ENCODE peak calls at places on chromosomes 11 and 22, in ten cellular contexts. M, S, A, N, I, K, F, P, T and H are unnamed samples.

GRCh38 chr11:114166897-114167323 is 107.4 kb downstream of the ZBTB16 start:
- DNase-seq in M (no peak), S (no peak), A (peak), N (no peak), I (no peak), K (no peak), F (no peak), P (peak), T (peak), H (no peak)

GRCh38 chr11:130001491-130002351 is 914 bp downstream of the PRDM10 start:
- DNase-seq in M (no peak), S (no peak), A (no peak), N (peak), I (peak), K (peak), F (no peak), P (peak), T (peak), H (peak)

GRCh38 chr11:92550411-92550810 is 325.8 kb downstream of the FAT3 start:
- DNase-seq in M (no peak), S (no peak), A (no peak), N (peak), I (no peak), K (peak), F (no peak), P (no peak), T (no peak), H (no peak)

GRCh38 chr11:72012897-72013721 is 14.4 kb downstream of the IL18BP start:
- DNase-seq in M (no peak), S (no peak), A (no peak), N (peak), I (no peak), K (peak), F (no peak), P (peak), T (peak), H (peak)

GRCh38 chr11:109697140-109697843 is 275.3 kb downstream of the C11orf87 start:
- DNase-seq in M (no peak), S (no peak), A (peak), N (peak), I (peak), K (no peak), F (no peak), P (no peak), T (peak), H (no peak)

GRCh38 chr22:39563571-39564428 is 6.8 kb upstream of the CACNA1I start:
- DNase-seq in M (no peak), S (no peak), A (no peak), N (no peak), I (no peak), K (no peak), F (no peak), P (no peak), T (no peak), H (no peak)

GRCh38 chr11:108813086-108813485 is 148.2 kb downstream of the DDX10 start:
- DNase-seq in M (no peak), S (no peak), A (no peak), N (no peak), I (no peak), K (no peak), F (no peak), P (no peak), T (no peak), H (no peak)

GRCh38 chr22:23097412-23098229 is 27.3 kb downstream of the GNAZ start:
- DNase-seq in M (no peak), S (no peak), A (no peak), N (no peak), I (no peak), K (no peak), F (no peak), P (no peak), T (no peak), H (no peak)

GRCh38 chr11:13480198-13480597 is 15.6 kb downstream of the PTH start:
- DNase-seq in M (no peak), S (no peak), A (no peak), N (no peak), I (no peak), K (no peak), F (no peak), P (no peak), T (no peak), H (no peak)

GRCh38 chr11:125168875-125169537 is 4.5 kb downstream of the PKNOX2 start:
- DNase-seq in M (no peak), S (no peak), A (no peak), N (peak), I (no peak), K (no peak), F (no peak), P (peak), T (no peak), H (no peak)

GRCh38 chr11:66181632-66182345 is 86.7 kb upstream of the RAB1B start:
- DNase-seq in M (no peak), S (no peak), A (no peak), N (no peak), I (no peak), K (no peak), F (no peak), P (no peak), T (no peak), H (no peak)

GRCh38 chr11:33912405-33913361 is 20.8 kb upstream of the LMO2 start:
- DNase-seq in M (no peak), S (no peak), A (peak), N (peak), I (peak), K (no peak), F (no peak), P (no peak), T (peak), H (no peak)

GRCh38 chr11:117414724-117415123 is 87.1 kb downstream of the CEP164 start:
- DNase-seq in M (no peak), S (no peak), A (no peak), N (no peak), I (no peak), K (no peak), F (no peak), P (no peak), T (no peak), H (no peak)

GRCh38 chr11:636511-637332 is at the start of gene DRD4:
- DNase-seq in M (no peak), S (no peak), A (no peak), N (no peak), I (no peak), K (no peak), F (no peak), P (no peak), T (no peak), H (no peak)

GRCh38 chr11:128471138-128471661 is 116.2 kb downstream of the ETS1 start:
- DNase-seq in M (no peak), S (no peak), A (no peak), N (no peak), I (no peak), K (no peak), F (no peak), P (no peak), T (no peak), H (no peak)

GRCh38 chr11:14203392-14203791 is 155.6 kb downstream of the RRAS2 start:
- DNase-seq in M (no peak), S (no peak), A (no peak), N (no peak), I (no peak), K (no peak), F (no peak), P (no peak), T (no peak), H (no peak)

GRCh38 chr11:30358569-30358968 is 35.7 kb downstream of the ARL14EP start:
- DNase-seq in M (no peak), S (no peak), A (no peak), N (no peak), I (no peak), K (no peak), F (no peak), P (no peak), T (no peak), H (no peak)

GRCh38 chr11:46278387-46279173 is 1.1 kb downstream of the CREB3L1 start:
- DNase-seq in M (no peak), S (no peak), A (no peak), N (peak), I (no peak), K (peak), F (no peak), P (peak), T (no peak), H (no peak)

GRCh38 chr11:1205121-1205986 is 17.5 kb upstream of the MUC5B start:
- DNase-seq in M (no peak), S (no peak), A (no peak), N (no peak), I (no peak), K (no peak), F (no peak), P (peak), T (no peak), H (no peak)

GRCh38 chr11:134275534-134276395 is at the start of gene GLB1L3:
- DNase-seq in M (no peak), S (peak), A (no peak), N (peak), I (peak), K (no peak), F (no peak), P (peak), T (peak), H (no peak)

GRCh38 chr22:17613280-17613679 is 15.3 kb downstream of the ATP6V1E1 start:
- DNase-seq in M (no peak), S (no peak), A (no peak), N (no peak), I (no peak), K (no peak), F (no peak), P (no peak), T (no peak), H (no peak)

GRCh38 chr11:117419136-117419914 is 91.7 kb downstream of the CEP164 start:
- DNase-seq in M (no peak), S (no peak), A (no peak), N (no peak), I (no peak), K (no peak), F (no peak), P (no peak), T (no peak), H (no peak)

GRCh38 chr11:28657378-28658030 is 549.3 kb downstream of the METTL15 start:
- DNase-seq in M (no peak), S (no peak), A (no peak), N (no peak), I (no peak), K (no peak), F (no peak), P (no peak), T (peak), H (no peak)

GRCh38 chr22:42156121-42156520 is 25.5 kb upstream of the CYP2D6 start:
- DNase-seq in M (no peak), S (no peak), A (no peak), N (no peak), I (no peak), K (no peak), F (no peak), P (no peak), T (peak), H (no peak)

GRCh38 chr22:42160251-42160650 is 29.6 kb upstream of the CYP2D6 start:
- DNase-seq in M (no peak), S (no peak), A (no peak), N (no peak), I (no peak), K (no peak), F (no peak), P (no peak), T (no peak), H (no peak)

GRCh38 chr22:42156597-42156996 is 26.0 kb upstream of the CYP2D6 start:
- DNase-seq in M (no peak), S (no peak), A (no peak), N (no peak), I (no peak), K (no peak), F (no peak), P (no peak), T (no peak), H (no peak)

GRCh38 chr22:42160830-42161696 is 30.5 kb upstream of the CYP2D6 start:
- DNase-seq in M (no peak), S (no peak), A (no peak), N (peak), I (peak), K (no peak), F (no peak), P (no peak), T (peak), H (no peak)

DNA sequence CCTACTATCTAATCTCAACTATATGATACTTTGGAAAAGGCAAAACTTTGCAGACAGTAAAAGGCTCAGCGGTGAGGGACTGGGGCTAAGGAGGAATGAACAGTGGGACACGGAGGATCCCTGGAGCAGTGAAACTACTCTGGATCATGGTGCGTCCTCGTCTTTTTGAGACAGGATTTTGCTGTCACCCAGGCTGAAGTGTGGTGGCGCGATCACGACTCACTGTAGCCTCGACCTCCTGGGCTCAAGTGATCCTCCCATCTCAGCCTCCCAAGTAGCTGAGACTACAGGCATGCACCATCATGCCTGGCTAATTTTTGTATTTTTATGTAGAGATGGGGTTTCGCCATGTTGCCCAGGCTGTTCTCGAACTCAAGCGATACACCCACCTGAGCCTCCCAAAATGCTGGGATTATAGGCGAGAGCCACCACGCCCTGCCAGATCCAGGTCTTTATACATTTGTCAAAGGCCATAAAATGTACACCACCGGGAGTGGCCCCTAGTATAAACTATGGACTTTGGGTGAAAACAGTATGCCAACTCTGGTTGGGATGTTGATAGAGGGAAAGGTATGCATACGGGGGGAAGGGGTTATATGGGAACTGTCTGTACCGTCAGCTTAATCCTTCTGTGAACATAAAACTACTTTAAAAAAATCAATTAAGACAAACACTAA is 28.0 kb upstream of the CYP2D6 start:
- DNase-seq in M (no peak), S (no peak), A (no peak), N (no peak), I (no peak), K (no peak), F (no peak), P (no peak), T (no peak), H (no peak)
- H3K27ac ChIP-seq in M (peak), S (no peak), A (no peak), N (no peak), I (no peak), K (no peak), F (no peak), P (no peak), T (no peak), H (no peak)

GRCh38 chr11:11396290-11397042 is 43.4 kb upstream of the CSNK2A3 start:
- DNase-seq in M (no peak), S (no peak), A (peak), N (peak), I (no peak), K (no peak), F (no peak), P (peak), T (peak), H (no peak)
- H3K27ac ChIP-seq in M (no peak), S (no peak), A (peak), N (no peak), I (no peak), K (no peak), F (no peak), P (peak), T (no peak), H (no peak)

GRCh38 chr22:44634426-44635321 is 67.3 kb upstream of the PRR5 start:
- DNase-seq in M (no peak), S (no peak), A (no peak), N (no peak), I (no peak), K (no peak), F (no peak), P (no peak), T (no peak), H (no peak)
- H3K27ac ChIP-seq in M (no peak), S (no peak), A (no peak), N (no peak), I (no peak), K (no peak), F (no peak), P (no peak), T (no peak), H (no peak)

DNA sequence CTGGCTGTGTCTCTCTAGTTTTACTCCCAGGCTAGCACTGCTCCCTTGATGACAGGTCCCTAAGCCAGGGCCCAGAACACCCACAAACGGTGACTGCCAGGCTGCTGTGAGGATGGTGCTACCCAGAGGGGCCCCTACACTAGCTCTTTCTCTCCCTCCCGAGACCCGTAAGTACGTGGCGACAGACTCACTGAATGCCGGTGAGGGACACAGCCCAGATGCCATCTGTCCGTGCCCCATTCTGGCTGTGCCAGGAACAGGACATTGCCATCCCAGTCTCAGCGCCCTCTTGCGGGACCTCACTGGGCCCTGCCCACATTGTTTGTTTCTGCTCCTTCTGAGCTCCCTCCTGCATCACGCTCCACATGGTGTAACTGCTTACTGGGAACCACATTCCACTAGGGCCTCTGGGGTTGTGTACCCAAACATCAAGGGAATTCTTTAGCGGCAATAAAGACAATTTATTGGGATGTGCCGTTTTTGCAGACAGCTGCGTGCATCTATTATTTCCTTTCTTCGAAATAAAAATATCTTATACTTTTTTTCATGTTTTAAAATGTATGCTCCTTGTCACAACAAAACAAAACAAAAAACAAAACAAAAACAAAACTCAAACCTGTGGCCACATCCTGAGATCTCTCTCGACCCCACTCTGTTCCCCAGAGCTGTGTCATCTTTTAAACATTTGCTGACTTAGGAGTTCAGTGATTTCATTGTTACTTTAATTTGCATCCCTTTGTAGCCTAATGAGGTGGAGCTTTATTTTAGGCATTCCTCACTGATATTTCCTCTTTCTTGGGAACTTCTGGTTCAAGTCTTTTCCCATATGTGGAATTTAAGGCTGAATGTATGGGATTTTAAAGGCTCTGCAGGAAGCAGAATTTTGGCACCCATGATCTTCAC is 4.4 kb upstream of the TPCN2 start:
- DNase-seq in M (no peak), S (no peak), A (peak), N (peak), I (peak), K (peak), F (no peak), P (peak), T (peak), H (no peak)
- H3K27ac ChIP-seq in M (peak), S (no peak), A (peak), N (peak), I (peak), K (peak), F (no peak), P (peak), T (no peak), H (no peak)